ENCODE peak calls at places on chromosomes 7 and 10, in four cellular contexts. U, S, R and C are unnamed samples.

GRCh38 chr7:151351967-151352366 is 10.4 kb downstream of the NUB1 start:
- DNase-seq in S (peak; percentile 49), R (no peak), U (no peak), C (peak; percentile 36)

GRCh38 chr7:2513702-2514101 is 5.9 kb upstream of the LFNG start:
- DNase-seq in U (no peak), R (no peak), S (no peak), C (no peak)

GRCh38 chr7:142817506-142817905 is 37.4 kb upstream of the EPHB6 start:
- DNase-seq in R (no peak), U (no peak), S (no peak), C (no peak)

GRCh38 chr10:116891208-116891607 is 41.9 kb downstream of the ENO4 start:
- DNase-seq in S (no peak), U (peak; percentile 83), R (no peak), C (no peak)

GRCh38 chr10:124185074-124185473 is 91.7 kb upstream of the CHST15 start:
- DNase-seq in S (no peak), U (no peak), R (no peak), C (no peak)

GRCh38 chr10:9786101-9786500 is 1231.6 kb upstream of the CELF2 start:
- DNase-seq in U (no peak), R (no peak), S (no peak), C (no peak)

GRCh38 chr10:24929056-24929544 is 23.3 kb downstream of the PRTFDC1 start:
- DNase-seq in S (no peak), U (peak; percentile 36), R (no peak), C (no peak)

GRCh38 chr7:155861480-155861868 is 49.2 kb upstream of the SHH start:
- DNase-seq in U (no peak), S (no peak), R (peak; percentile 19), C (no peak)

GRCh38 chr7:157707983-157708720 is 371.3 kb downstream of the DNAJB6 start:
- DNase-seq in U (no peak), R (peak; percentile 66), S (no peak), C (no peak)

GRCh38 chr10:43868952-43869351 is 220.3 kb upstream of the ZNF32 start:
- DNase-seq in R (no peak), S (no peak), U (no peak), C (no peak)

GRCh38 chr7:127620406-127621233 is 2.7 kb upstream of the PAX4 start:
- DNase-seq in U (no peak), S (no peak), R (no peak), C (no peak)

GRCh38 chr7:41641006-41641714 is 61.7 kb downstream of the INHBA start:
- DNase-seq in R (no peak), S (no peak), U (no peak), C (no peak)

GRCh38 chr7:44046321-44047061 is 2.0 kb downstream of the DBNL start:
- DNase-seq in U (no peak), R (peak; percentile 86), S (no peak), C (no peak)

GRCh38 chr10:112456533-112456932 is 9.5 kb downstream of the VTI1A start:
- DNase-seq in U (no peak), S (no peak), R (no peak), C (no peak)

GRCh38 chr7:123601530-123601929 is at the start of gene ASB15:
- DNase-seq in U (no peak), S (no peak), R (no peak), C (no peak)

GRCh38 chr10:87915989-87916388 is 52.6 kb downstream of the PTEN start:
- DNase-seq in S (no peak), U (no peak), R (no peak), C (no peak)

GRCh38 chr10:71316081-71316785 is 2.8 kb upstream of the SLC29A3 start:
- DNase-seq in R (no peak), U (no peak), S (no peak), C (no peak)

GRCh38 chr7:48090095-48090805 is 1.2 kb downstream of the UPP1 start:
- DNase-seq in S (no peak), R (no peak), U (peak; percentile 45), C (no peak)

GRCh38 chr7:78095549-78095948 is 297.0 kb downstream of the PHTF2 start:
- DNase-seq in R (no peak), S (no peak), U (peak; percentile 52), C (no peak)

GRCh38 chr10:98268694-98269386 is 846 bp upstream of the LOXL4 start:
- DNase-seq in R (no peak), S (no peak), U (peak; percentile 49), C (no peak)

GRCh38 chr7:80772347-80773101 is 134.1 kb downstream of the CD36 start:
- DNase-seq in R (no peak), U (no peak), S (no peak), C (no peak)

GRCh38 chr10:63766766-63767505 is 245.7 kb downstream of the REEP3 start:
- DNase-seq in R (no peak), S (no peak), U (no peak), C (no peak)

GRCh38 chr7:148303295-148304013 is 287.1 kb upstream of the C7orf33 start:
- DNase-seq in R (no peak), S (no peak), U (peak; percentile 69), C (no peak)

GRCh38 chr7:111126987-111127386 is 36.1 kb downstream of the LRRN3 start:
- DNase-seq in U (peak; percentile 48), R (no peak), S (no peak), C (no peak)

GRCh38 chr7:414681-415560 is 104.7 kb downstream of the PDGFA start:
- DNase-seq in U (no peak), S (no peak), R (no peak), C (no peak)